ENCODE peak calls at places on chromosomes 12 and 14, in eight cellular contexts. One of them, this sample, is unnamed.

GRCh38 chr14:61567838-61568571 is 127.3 kb upstream of the HIF1A start:
- DNase-seq in esophagus muscularis mucosa: no peak
- DNase-seq in neuronal stem cell: peak; percentile 18
- DNase-seq in uterus: no peak
- DNase-seq in K562: no peak
- DNase-seq in aorta: no peak
- DNase-seq in pancreas: no peak
- DNase-seq in brain microvascular endothelial cell: no peak
- DNase-seq in this sample: no peak

GRCh38 chr14:23299558-23299957 is 3.1 kb downstream of the PPP1R3E start:
- DNase-seq in esophagus muscularis mucosa: no peak
- DNase-seq in neuronal stem cell: no peak
- DNase-seq in uterus: no peak
- DNase-seq in K562: no peak
- DNase-seq in aorta: no peak
- DNase-seq in pancreas: no peak
- DNase-seq in brain microvascular endothelial cell: no peak
- DNase-seq in this sample: no peak

GRCh38 chr12:46711756-46712155 is 114.0 kb downstream of the SLC38A4 start:
- DNase-seq in esophagus muscularis mucosa: no peak
- DNase-seq in neuronal stem cell: no peak
- DNase-seq in uterus: no peak
- DNase-seq in K562: no peak
- DNase-seq in aorta: no peak
- DNase-seq in pancreas: no peak
- DNase-seq in brain microvascular endothelial cell: no peak
- DNase-seq in this sample: no peak

GRCh38 chr14:63852271-63852816 is 460 bp upstream of the SYNE2 start:
- DNase-seq in esophagus muscularis mucosa: no peak
- DNase-seq in neuronal stem cell: no peak
- DNase-seq in uterus: no peak
- DNase-seq in K562: no peak
- DNase-seq in aorta: no peak
- DNase-seq in pancreas: no peak
- DNase-seq in brain microvascular endothelial cell: no peak
- DNase-seq in this sample: no peak

GRCh38 chr14:38405851-38406630 is 150.1 kb upstream of the CLEC14A start:
- DNase-seq in esophagus muscularis mucosa: no peak
- DNase-seq in neuronal stem cell: peak; percentile 40
- DNase-seq in uterus: no peak
- DNase-seq in K562: no peak
- DNase-seq in aorta: no peak
- DNase-seq in pancreas: no peak
- DNase-seq in brain microvascular endothelial cell: peak; percentile 1
- DNase-seq in this sample: no peak

GRCh38 chr14:74945261-74945851 is 10.0 kb downstream of the PGF start:
- DNase-seq in esophagus muscularis mucosa: no peak
- DNase-seq in neuronal stem cell: peak; percentile 53
- DNase-seq in uterus: no peak
- DNase-seq in K562: peak; percentile 66
- DNase-seq in aorta: peak; percentile 79
- DNase-seq in pancreas: no peak
- DNase-seq in brain microvascular endothelial cell: no peak
- DNase-seq in this sample: peak; percentile 79

GRCh38 chr12:119175115-119175514 is 3.6 kb upstream of the HSPB8 start:
- DNase-seq in esophagus muscularis mucosa: no peak
- DNase-seq in neuronal stem cell: no peak
- DNase-seq in uterus: no peak
- DNase-seq in K562: no peak
- DNase-seq in aorta: no peak
- DNase-seq in pancreas: no peak
- DNase-seq in brain microvascular endothelial cell: no peak
- DNase-seq in this sample: no peak

GRCh38 chr14:54781936-54782802 is 120.5 kb downstream of the GCH1 start:
- DNase-seq in esophagus muscularis mucosa: no peak
- DNase-seq in neuronal stem cell: no peak
- DNase-seq in uterus: no peak
- DNase-seq in K562: no peak
- DNase-seq in aorta: no peak
- DNase-seq in pancreas: no peak
- DNase-seq in brain microvascular endothelial cell: no peak
- DNase-seq in this sample: no peak

GRCh38 chr12:26032719-26033241 is 74.3 kb downstream of the RASSF8 start:
- DNase-seq in esophagus muscularis mucosa: no peak
- DNase-seq in neuronal stem cell: no peak
- DNase-seq in uterus: no peak
- DNase-seq in K562: no peak
- DNase-seq in aorta: no peak
- DNase-seq in pancreas: no peak
- DNase-seq in brain microvascular endothelial cell: no peak
- DNase-seq in this sample: no peak

GRCh38 chr12:43694879-43695278 is 63.7 kb downstream of the PUS7L start:
- DNase-seq in esophagus muscularis mucosa: no peak
- DNase-seq in neuronal stem cell: no peak
- DNase-seq in uterus: no peak
- DNase-seq in K562: no peak
- DNase-seq in aorta: no peak
- DNase-seq in pancreas: no peak
- DNase-seq in brain microvascular endothelial cell: no peak
- DNase-seq in this sample: no peak

GRCh38 chr14:100108840-100109593 is 43.8 kb downstream of the EVL start:
- DNase-seq in esophagus muscularis mucosa: no peak
- DNase-seq in neuronal stem cell: no peak
- DNase-seq in uterus: no peak
- DNase-seq in K562: no peak
- DNase-seq in aorta: no peak
- DNase-seq in pancreas: no peak
- DNase-seq in brain microvascular endothelial cell: no peak
- DNase-seq in this sample: no peak

GRCh38 chr14:29607129-29607528 is 320.5 kb downstream of the PRKD1 start:
- DNase-seq in esophagus muscularis mucosa: no peak
- DNase-seq in neuronal stem cell: no peak
- DNase-seq in uterus: no peak
- DNase-seq in K562: no peak
- DNase-seq in aorta: no peak
- DNase-seq in pancreas: no peak
- DNase-seq in brain microvascular endothelial cell: no peak
- DNase-seq in this sample: no peak

GRCh38 chr12:67517181-67517887 is 131.2 kb upstream of the DYRK2 start:
- DNase-seq in esophagus muscularis mucosa: peak; percentile 50
- DNase-seq in neuronal stem cell: no peak
- DNase-seq in uterus: peak; percentile 31
- DNase-seq in K562: no peak
- DNase-seq in aorta: peak; percentile 79
- DNase-seq in pancreas: peak; percentile 58
- DNase-seq in brain microvascular endothelial cell: no peak
- DNase-seq in this sample: no peak

GRCh38 chr12:58405363-58405762 is 464.0 kb downstream of the ATP23 start:
- DNase-seq in esophagus muscularis mucosa: no peak
- DNase-seq in neuronal stem cell: no peak
- DNase-seq in uterus: no peak
- DNase-seq in K562: no peak
- DNase-seq in aorta: no peak
- DNase-seq in pancreas: no peak
- DNase-seq in brain microvascular endothelial cell: no peak
- DNase-seq in this sample: no peak

GRCh38 chr14:24806061-24806678 is 172.2 kb upstream of the GZMB start:
- DNase-seq in esophagus muscularis mucosa: peak; percentile 92
- DNase-seq in neuronal stem cell: peak; percentile 66
- DNase-seq in uterus: peak; percentile 47
- DNase-seq in K562: peak; percentile 42
- DNase-seq in aorta: peak; percentile 79
- DNase-seq in pancreas: peak; percentile 78
- DNase-seq in brain microvascular endothelial cell: peak; percentile 41
- DNase-seq in this sample: peak; percentile 39

GRCh38 chr12:46198913-46199312 is 69.9 kb downstream of the SLC38A1 start:
- DNase-seq in esophagus muscularis mucosa: no peak
- DNase-seq in neuronal stem cell: no peak
- DNase-seq in uterus: no peak
- DNase-seq in K562: no peak
- DNase-seq in aorta: no peak
- DNase-seq in pancreas: no peak
- DNase-seq in brain microvascular endothelial cell: no peak
- DNase-seq in this sample: no peak

GRCh38 chr12:63151061-63151897 is at the start of gene AVPR1A:
- DNase-seq in esophagus muscularis mucosa: no peak
- DNase-seq in neuronal stem cell: no peak
- DNase-seq in uterus: peak; percentile 57
- DNase-seq in K562: no peak
- DNase-seq in aorta: peak; percentile 69
- DNase-seq in pancreas: no peak
- DNase-seq in brain microvascular endothelial cell: no peak
- DNase-seq in this sample: peak; percentile 10

GRCh38 chr12:40602562-40602961 is 89.7 kb upstream of the CNTN1 start:
- DNase-seq in esophagus muscularis mucosa: no peak
- DNase-seq in neuronal stem cell: no peak
- DNase-seq in uterus: no peak
- DNase-seq in K562: no peak
- DNase-seq in aorta: no peak
- DNase-seq in pancreas: no peak
- DNase-seq in brain microvascular endothelial cell: no peak
- DNase-seq in this sample: no peak

GRCh38 chr14:106879241-106879640 is 1352.9 kb downstream of the TMEM121 start:
- DNase-seq in esophagus muscularis mucosa: no peak
- DNase-seq in neuronal stem cell: no peak
- DNase-seq in uterus: no peak
- DNase-seq in K562: peak; percentile 31
- DNase-seq in aorta: no peak
- DNase-seq in pancreas: no peak
- DNase-seq in brain microvascular endothelial cell: no peak
- DNase-seq in this sample: peak; percentile 60

DNA sequence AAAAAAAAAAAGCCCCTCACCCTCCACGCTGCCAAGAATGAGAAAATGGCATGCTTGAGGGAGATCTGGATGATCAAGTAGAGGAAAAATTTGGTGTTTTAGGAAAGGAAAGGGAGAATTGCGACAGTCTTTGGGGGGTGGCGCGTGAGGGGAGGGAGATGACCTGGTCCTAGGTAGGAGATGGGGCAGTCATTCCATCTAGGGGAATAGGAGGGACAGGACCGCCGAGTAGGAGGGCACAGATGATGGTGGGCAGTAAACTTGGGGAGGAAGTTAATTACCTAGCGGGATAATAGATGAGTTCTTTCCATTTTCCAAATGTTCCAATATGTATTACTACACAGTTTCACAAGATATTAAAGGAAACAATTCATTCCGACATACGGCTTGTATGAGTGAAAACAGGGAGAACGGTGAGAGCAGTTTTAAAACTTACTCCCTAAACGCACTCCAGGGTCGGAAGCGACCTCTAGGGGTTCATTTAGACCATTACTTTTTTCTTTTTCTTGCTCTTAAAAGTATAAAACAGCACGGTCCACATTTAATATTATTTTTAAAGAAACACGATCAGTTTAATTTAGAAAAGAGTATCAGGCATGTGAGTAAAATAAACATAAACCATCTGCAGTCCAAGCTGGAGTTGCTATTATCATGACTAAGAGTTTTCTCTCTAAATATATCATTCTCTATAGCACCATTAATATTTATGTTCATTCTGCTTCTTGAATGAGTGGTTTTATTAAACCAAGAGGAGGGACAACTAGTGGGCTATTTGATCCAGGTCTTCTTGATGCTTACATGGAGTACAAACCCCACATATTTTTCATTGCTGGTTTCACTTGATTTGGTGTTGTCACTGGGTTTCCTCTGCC is 3.0 kb upstream of the FNTB start:
- DNase-seq in esophagus muscularis mucosa: no peak
- DNase-seq in neuronal stem cell: no peak
- DNase-seq in uterus: no peak
- DNase-seq in K562: no peak
- DNase-seq in aorta: no peak
- DNase-seq in pancreas: no peak
- DNase-seq in brain microvascular endothelial cell: peak; percentile 36
- DNase-seq in this sample: peak; percentile 72
- H3K4me3 ChIP-seq in esophagus muscularis mucosa: no peak overlapping the region
- H3K4me3 ChIP-seq in neuronal stem cell: no peak overlapping the region
- H3K4me3 ChIP-seq in uterus: no peak overlapping the region
- H3K4me3 ChIP-seq in K562: no peak overlapping the region
- H3K4me3 ChIP-seq in aorta: no peak overlapping the region
- H3K4me3 ChIP-seq in pancreas: no peak overlapping the region
- H3K4me3 ChIP-seq in brain microvascular endothelial cell: peak overlapping the region; percentile 1
- H3K4me3 ChIP-seq in this sample: peak overlapping the region; percentile 12

DNA sequence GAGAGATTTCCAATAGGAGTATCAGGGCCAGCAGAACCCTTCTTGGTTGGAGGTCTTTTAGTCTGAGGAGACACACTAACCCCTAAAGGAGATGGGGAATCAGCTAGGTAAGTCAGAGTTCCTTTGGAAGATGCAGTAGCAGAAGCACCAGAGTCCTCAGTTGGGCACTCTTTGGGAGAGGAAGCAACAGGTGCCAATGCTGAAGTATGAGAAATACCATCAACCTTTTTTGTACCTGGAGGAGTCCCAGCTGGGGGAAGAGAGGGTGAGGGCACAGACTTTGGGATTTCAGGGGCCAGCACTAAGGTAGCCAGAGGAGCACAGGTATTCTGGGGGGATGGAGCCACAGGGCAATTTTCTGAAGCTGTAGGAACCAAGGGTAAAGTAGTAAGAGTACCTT is 6.0 kb downstream of the NACA start:
- DNase-seq in esophagus muscularis mucosa: no peak
- DNase-seq in neuronal stem cell: no peak
- DNase-seq in uterus: no peak
- DNase-seq in K562: no peak
- DNase-seq in aorta: no peak
- DNase-seq in pancreas: no peak
- DNase-seq in brain microvascular endothelial cell: no peak
- DNase-seq in this sample: no peak
- H3K36me3 ChIP-seq in esophagus muscularis mucosa: peaks cover 66% of the 10 kb centered on the region
- H3K36me3 ChIP-seq in neuronal stem cell: peaks cover 87% of the 10 kb centered on the region
- H3K36me3 ChIP-seq in uterus: no peaks in the 10 kb centered on the region
- H3K36me3 ChIP-seq in K562: peaks cover 96% of the 10 kb centered on the region
- H3K36me3 ChIP-seq in aorta: peaks cover 2% of the 10 kb centered on the region
- H3K36me3 ChIP-seq in pancreas: peaks cover 2% of the 10 kb centered on the region
- H3K36me3 ChIP-seq in brain microvascular endothelial cell: peaks cover 55% of the 10 kb centered on the region
- H3K36me3 ChIP-seq in this sample: peaks cover 83% of the 10 kb centered on the region

GRCh38 chr12:120980800-120981368 is 2.5 kb downstream of the HNF1A start:
- DNase-seq in esophagus muscularis mucosa: no peak
- DNase-seq in neuronal stem cell: no peak
- DNase-seq in uterus: no peak
- DNase-seq in K562: no peak
- DNase-seq in aorta: no peak
- DNase-seq in pancreas: peak; percentile 63
- DNase-seq in brain microvascular endothelial cell: no peak
- DNase-seq in this sample: no peak
- H3K4me3 ChIP-seq in esophagus muscularis mucosa: no peak overlapping the region
- H3K4me3 ChIP-seq in neuronal stem cell: no peak overlapping the region
- H3K4me3 ChIP-seq in uterus: no peak overlapping the region
- H3K4me3 ChIP-seq in K562: no peak overlapping the region
- H3K4me3 ChIP-seq in aorta: no peak overlapping the region
- H3K4me3 ChIP-seq in pancreas: peak overlapping the region; percentile 38
- H3K4me3 ChIP-seq in brain microvascular endothelial cell: no peak overlapping the region
- H3K4me3 ChIP-seq in this sample: no peak overlapping the region

DNA sequence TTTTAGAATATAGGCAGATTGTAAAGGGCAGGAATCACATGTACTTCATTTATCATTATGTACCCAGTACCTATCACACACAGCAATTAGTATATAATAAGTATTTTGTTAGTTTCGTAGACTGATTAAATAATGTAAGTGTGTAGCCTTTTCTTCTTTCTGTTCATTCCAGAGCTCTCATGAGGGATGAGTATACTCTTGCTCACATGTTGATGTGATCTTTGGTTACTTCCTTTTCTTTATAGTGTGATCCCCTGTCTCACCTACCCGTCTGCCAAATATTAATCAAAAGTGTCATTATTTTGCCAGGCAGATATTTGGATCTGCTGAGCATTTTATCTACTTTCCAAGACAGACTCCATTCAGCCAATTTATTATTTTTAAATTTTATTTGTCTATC is 156.1 kb downstream of the PCNX1 start:
- DNase-seq in esophagus muscularis mucosa: no peak
- DNase-seq in neuronal stem cell: no peak
- DNase-seq in uterus: no peak
- DNase-seq in K562: no peak
- DNase-seq in aorta: no peak
- DNase-seq in pancreas: no peak
- DNase-seq in brain microvascular endothelial cell: no peak
- DNase-seq in this sample: no peak
- H3K36me3 ChIP-seq in esophagus muscularis mucosa: peaks cover 61% of the 10 kb centered on the region
- H3K36me3 ChIP-seq in neuronal stem cell: peaks cover 76% of the 10 kb centered on the region
- H3K36me3 ChIP-seq in uterus: no peaks in the 10 kb centered on the region
- H3K36me3 ChIP-seq in K562: no peaks in the 10 kb centered on the region
- H3K36me3 ChIP-seq in aorta: peaks cover 10% of the 10 kb centered on the region
- H3K36me3 ChIP-seq in pancreas: no peaks in the 10 kb centered on the region
- H3K36me3 ChIP-seq in brain microvascular endothelial cell: peaks cover 8% of the 10 kb centered on the region
- H3K36me3 ChIP-seq in this sample: peaks cover 34% of the 10 kb centered on the region

This sample was measured in HAP-1.